ENCODE peak calls at places on chromosomes 11 and 22, in seven cellular contexts. One of them, this sample, is unnamed.

GRCh38 chr22:45423524-45423923 is 10.0 kb downstream of the RIBC2 start:
- DNase-seq in RWPE2: no peak
- DNase-seq in mammary epithelial cell: no peak
- DNase-seq in NT2/D1: no peak
- DNase-seq in psoas muscle: no peak
- DNase-seq in CD4-positive, alpha-beta T cell: no peak
- DNase-seq in Caco-2: no peak
- DNase-seq in this sample: no peak

GRCh38 chr22:38850941-38851849 is 7.4 kb upstream of the NPTXR start:
- DNase-seq in RWPE2: no peak
- DNase-seq in mammary epithelial cell: peak; percentile 60
- DNase-seq in NT2/D1: no peak
- DNase-seq in psoas muscle: peak; percentile 32
- DNase-seq in CD4-positive, alpha-beta T cell: no peak
- DNase-seq in Caco-2: no peak
- DNase-seq in this sample: no peak

GRCh38 chr11:48165426-48165825 is 51.2 kb upstream of the OR4B1 start:
- DNase-seq in RWPE2: no peak
- DNase-seq in mammary epithelial cell: no peak
- DNase-seq in NT2/D1: no peak
- DNase-seq in psoas muscle: no peak
- DNase-seq in CD4-positive, alpha-beta T cell: no peak
- DNase-seq in Caco-2: no peak
- DNase-seq in this sample: no peak

GRCh38 chr22:44913198-44913983 is 96.4 kb downstream of the PHF21B start:
- DNase-seq in RWPE2: no peak
- DNase-seq in mammary epithelial cell: no peak
- DNase-seq in NT2/D1: no peak
- DNase-seq in psoas muscle: peak; percentile 29
- DNase-seq in CD4-positive, alpha-beta T cell: peak; percentile 25
- DNase-seq in Caco-2: no peak
- DNase-seq in this sample: no peak

GRCh38 chr22:25966448-25966913 is 202.8 kb upstream of the SEZ6L start:
- DNase-seq in RWPE2: no peak
- DNase-seq in mammary epithelial cell: no peak
- DNase-seq in NT2/D1: no peak
- DNase-seq in psoas muscle: no peak
- DNase-seq in CD4-positive, alpha-beta T cell: no peak
- DNase-seq in Caco-2: no peak
- DNase-seq in this sample: no peak

GRCh38 chr11:109480251-109480650 is 58.3 kb downstream of the C11orf87 start:
- DNase-seq in RWPE2: no peak
- DNase-seq in mammary epithelial cell: no peak
- DNase-seq in NT2/D1: no peak
- DNase-seq in psoas muscle: no peak
- DNase-seq in CD4-positive, alpha-beta T cell: no peak
- DNase-seq in Caco-2: no peak
- DNase-seq in this sample: no peak

GRCh38 chr22:19656541-19657251 is 57.6 kb upstream of the SEPTIN5 start:
- DNase-seq in RWPE2: no peak
- DNase-seq in mammary epithelial cell: no peak
- DNase-seq in NT2/D1: no peak
- DNase-seq in psoas muscle: no peak
- DNase-seq in CD4-positive, alpha-beta T cell: no peak
- DNase-seq in Caco-2: no peak
- DNase-seq in this sample: no peak

GRCh38 chr11:70270877-70271634 is 566 bp downstream of the PPFIA1 start:
- DNase-seq in RWPE2: no peak
- DNase-seq in mammary epithelial cell: peak; percentile 53
- DNase-seq in NT2/D1: no peak
- DNase-seq in psoas muscle: peak; percentile 75
- DNase-seq in CD4-positive, alpha-beta T cell: peak; percentile 51
- DNase-seq in Caco-2: peak; percentile 68
- DNase-seq in this sample: peak; percentile 25

GRCh38 chr22:25030636-25031035 is 78.1 kb downstream of the KIAA1671 start:
- DNase-seq in RWPE2: no peak
- DNase-seq in mammary epithelial cell: no peak
- DNase-seq in NT2/D1: no peak
- DNase-seq in psoas muscle: no peak
- DNase-seq in CD4-positive, alpha-beta T cell: no peak
- DNase-seq in Caco-2: no peak
- DNase-seq in this sample: no peak

GRCh38 chr11:45354976-45355705 is 69.0 kb upstream of the SYT13 start:
- DNase-seq in RWPE2: no peak
- DNase-seq in mammary epithelial cell: peak; percentile 30
- DNase-seq in NT2/D1: peak; percentile 92
- DNase-seq in psoas muscle: peak; percentile 92
- DNase-seq in CD4-positive, alpha-beta T cell: peak; percentile 92
- DNase-seq in Caco-2: no peak
- DNase-seq in this sample: peak; percentile 93

GRCh38 chr11:69131644-69132300 is 24.0 kb upstream of the SMIM38 start:
- DNase-seq in RWPE2: no peak
- DNase-seq in mammary epithelial cell: peak; percentile 78
- DNase-seq in NT2/D1: peak; percentile 94
- DNase-seq in psoas muscle: no peak
- DNase-seq in CD4-positive, alpha-beta T cell: no peak
- DNase-seq in Caco-2: peak; percentile 96
- DNase-seq in this sample: peak; percentile 85

GRCh38 chr11:66852466-66853241 is 4.2 kb upstream of the LRFN4 start:
- DNase-seq in RWPE2: no peak
- DNase-seq in mammary epithelial cell: no peak
- DNase-seq in NT2/D1: no peak
- DNase-seq in psoas muscle: peak; percentile 48
- DNase-seq in CD4-positive, alpha-beta T cell: no peak
- DNase-seq in Caco-2: peak; percentile 43
- DNase-seq in this sample: no peak

GRCh38 chr11:129815596-129816461 is at the start of gene TMEM45B:
- DNase-seq in RWPE2: no peak
- DNase-seq in mammary epithelial cell: no peak
- DNase-seq in NT2/D1: no peak
- DNase-seq in psoas muscle: no peak
- DNase-seq in CD4-positive, alpha-beta T cell: peak; percentile 50
- DNase-seq in Caco-2: peak; percentile 86
- DNase-seq in this sample: no peak

GRCh38 chr11:68923614-68924013 is 19.9 kb downstream of the IGHMBP2 start:
- DNase-seq in RWPE2: peak; percentile 3
- DNase-seq in mammary epithelial cell: no peak
- DNase-seq in NT2/D1: no peak
- DNase-seq in psoas muscle: no peak
- DNase-seq in CD4-positive, alpha-beta T cell: no peak
- DNase-seq in Caco-2: no peak
- DNase-seq in this sample: no peak

GRCh38 chr11:79201637-79202347 is 239.0 kb downstream of the TENM4 start:
- DNase-seq in RWPE2: no peak
- DNase-seq in mammary epithelial cell: peak; percentile 79
- DNase-seq in NT2/D1: no peak
- DNase-seq in psoas muscle: no peak
- DNase-seq in CD4-positive, alpha-beta T cell: no peak
- DNase-seq in Caco-2: no peak
- DNase-seq in this sample: no peak

GRCh38 chr11:134475951-134476350 is 63.9 kb upstream of the B3GAT1 start:
- DNase-seq in RWPE2: no peak
- DNase-seq in mammary epithelial cell: no peak
- DNase-seq in NT2/D1: no peak
- DNase-seq in psoas muscle: no peak
- DNase-seq in CD4-positive, alpha-beta T cell: no peak
- DNase-seq in Caco-2: no peak
- DNase-seq in this sample: no peak

GRCh38 chr11:115761348-115761747 is 257.1 kb upstream of the CADM1 start:
- DNase-seq in RWPE2: no peak
- DNase-seq in mammary epithelial cell: no peak
- DNase-seq in NT2/D1: no peak
- DNase-seq in psoas muscle: no peak
- DNase-seq in CD4-positive, alpha-beta T cell: no peak
- DNase-seq in Caco-2: no peak
- DNase-seq in this sample: no peak

GRCh38 chr11:17772704-17773600 is 38.4 kb downstream of the KCNC1 start:
- DNase-seq in RWPE2: peak; percentile 33
- DNase-seq in mammary epithelial cell: no peak
- DNase-seq in NT2/D1: no peak
- DNase-seq in psoas muscle: peak; percentile 49
- DNase-seq in CD4-positive, alpha-beta T cell: no peak
- DNase-seq in Caco-2: peak; percentile 19
- DNase-seq in this sample: no peak

GRCh38 chr11:97614571-97614970 is 1224.8 kb downstream of the JRKL start:
- DNase-seq in RWPE2: no peak
- DNase-seq in mammary epithelial cell: no peak
- DNase-seq in NT2/D1: no peak
- DNase-seq in psoas muscle: no peak
- DNase-seq in CD4-positive, alpha-beta T cell: no peak
- DNase-seq in Caco-2: no peak
- DNase-seq in this sample: no peak

GRCh38 chr11:101444164-101444563 is 139.6 kb downstream of the TRPC6 start:
- DNase-seq in RWPE2: no peak
- DNase-seq in mammary epithelial cell: no peak
- DNase-seq in NT2/D1: no peak
- DNase-seq in psoas muscle: no peak
- DNase-seq in CD4-positive, alpha-beta T cell: no peak
- DNase-seq in Caco-2: no peak
- DNase-seq in this sample: no peak

GRCh38 chr11:130068986-130069683 is 559 bp upstream of the APLP2 start:
- DNase-seq in RWPE2: peak; percentile 72
- DNase-seq in mammary epithelial cell: peak; percentile 81
- DNase-seq in NT2/D1: no peak
- DNase-seq in psoas muscle: peak; percentile 91
- DNase-seq in CD4-positive, alpha-beta T cell: peak; percentile 57
- DNase-seq in Caco-2: no peak
- DNase-seq in this sample: peak; percentile 60

GRCh38 chr11:37506516-37506915 is 908.5 kb upstream of the RAG2 start:
- DNase-seq in RWPE2: no peak
- DNase-seq in mammary epithelial cell: no peak
- DNase-seq in NT2/D1: no peak
- DNase-seq in psoas muscle: no peak
- DNase-seq in CD4-positive, alpha-beta T cell: no peak
- DNase-seq in Caco-2: no peak
- DNase-seq in this sample: no peak

GRCh38 chr11:14422052-14422813 is 63.2 kb upstream of the RRAS2 start:
- DNase-seq in RWPE2: peak; percentile 96
- DNase-seq in mammary epithelial cell: peak; percentile 89
- DNase-seq in NT2/D1: peak; percentile 82
- DNase-seq in psoas muscle: peak; percentile 96
- DNase-seq in CD4-positive, alpha-beta T cell: no peak
- DNase-seq in Caco-2: peak; percentile 62
- DNase-seq in this sample: peak; percentile 61

GRCh38 chr11:117900144-117900651 is 23.7 kb upstream of the FXYD6 start:
- DNase-seq in RWPE2: peak; percentile 16
- DNase-seq in mammary epithelial cell: no peak
- DNase-seq in NT2/D1: no peak
- DNase-seq in psoas muscle: peak; percentile 32
- DNase-seq in CD4-positive, alpha-beta T cell: peak; percentile 11
- DNase-seq in Caco-2: peak; percentile 13
- DNase-seq in this sample: no peak

GRCh38 chr22:45481661-45482060 is 21.0 kb upstream of the FBLN1 start:
- DNase-seq in RWPE2: no peak
- DNase-seq in mammary epithelial cell: no peak
- DNase-seq in NT2/D1: no peak
- DNase-seq in psoas muscle: no peak
- DNase-seq in CD4-positive, alpha-beta T cell: no peak
- DNase-seq in Caco-2: no peak
- DNase-seq in this sample: no peak

GRCh38 chr22:41000941-41001721 is 50.0 kb downstream of the RBX1 start:
- DNase-seq in RWPE2: no peak
- DNase-seq in mammary epithelial cell: no peak
- DNase-seq in NT2/D1: no peak
- DNase-seq in psoas muscle: no peak
- DNase-seq in CD4-positive, alpha-beta T cell: no peak
- DNase-seq in Caco-2: no peak
- DNase-seq in this sample: no peak
- H3K27me3 ChIP-seq in RWPE2: no peaks in the 10 kb centered on the region
- H3K27me3 ChIP-seq in mammary epithelial cell: no peaks in the 10 kb centered on the region
- H3K27me3 ChIP-seq in NT2/D1: no peaks in the 10 kb centered on the region
- H3K27me3 ChIP-seq in psoas muscle: no peaks in the 10 kb centered on the region
- H3K27me3 ChIP-seq in CD4-positive, alpha-beta T cell: no peaks in the 10 kb centered on the region
- H3K27me3 ChIP-seq in Caco-2: no peaks in the 10 kb centered on the region
- H3K27me3 ChIP-seq in this sample: no peaks in the 10 kb centered on the region

GRCh38 chr11:119903821-119904220 is 174.8 kb upstream of the NECTIN1 start:
- DNase-seq in RWPE2: no peak
- DNase-seq in mammary epithelial cell: no peak
- DNase-seq in NT2/D1: no peak
- DNase-seq in psoas muscle: no peak
- DNase-seq in CD4-positive, alpha-beta T cell: no peak
- DNase-seq in Caco-2: no peak
- DNase-seq in this sample: no peak

GRCh38 chr11:119903389-119903788 is 174.4 kb upstream of the NECTIN1 start:
- DNase-seq in RWPE2: no peak
- DNase-seq in mammary epithelial cell: no peak
- DNase-seq in NT2/D1: no peak
- DNase-seq in psoas muscle: no peak
- DNase-seq in CD4-positive, alpha-beta T cell: no peak
- DNase-seq in Caco-2: no peak
- DNase-seq in this sample: no peak

GRCh38 chr11:119906376-119906775 is 177.4 kb upstream of the NECTIN1 start:
- DNase-seq in RWPE2: no peak
- DNase-seq in mammary epithelial cell: no peak
- DNase-seq in NT2/D1: no peak
- DNase-seq in psoas muscle: no peak
- DNase-seq in CD4-positive, alpha-beta T cell: no peak
- DNase-seq in Caco-2: no peak
- DNase-seq in this sample: no peak

GRCh38 chr11:119904636-119905035 is 175.6 kb upstream of the NECTIN1 start:
- DNase-seq in RWPE2: no peak
- DNase-seq in mammary epithelial cell: no peak
- DNase-seq in NT2/D1: no peak
- DNase-seq in psoas muscle: no peak
- DNase-seq in CD4-positive, alpha-beta T cell: no peak
- DNase-seq in Caco-2: no peak
- DNase-seq in this sample: no peak

DNA sequence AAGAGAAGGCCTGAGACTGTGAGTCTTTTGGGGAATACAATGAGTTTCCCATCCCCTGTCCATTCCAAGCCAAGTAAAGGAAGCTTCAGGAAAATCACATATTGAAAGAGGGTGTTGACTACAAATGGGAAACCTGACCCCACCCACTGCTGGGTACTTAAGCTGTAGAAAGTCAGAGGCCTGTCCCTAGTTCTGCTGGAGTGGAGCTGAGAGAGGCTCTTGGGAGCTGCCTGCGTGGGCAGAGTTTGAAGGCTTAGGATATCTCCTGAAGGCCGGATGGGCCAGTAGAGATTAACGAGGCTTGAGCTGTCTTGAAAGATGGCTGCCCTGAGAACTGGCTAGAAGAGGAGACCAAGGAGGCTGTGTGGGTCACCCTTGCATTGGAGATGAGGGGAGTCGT is 176.2 kb upstream of the NECTIN1 start:
- DNase-seq in RWPE2: no peak
- DNase-seq in mammary epithelial cell: no peak
- DNase-seq in NT2/D1: no peak
- DNase-seq in psoas muscle: no peak
- DNase-seq in CD4-positive, alpha-beta T cell: no peak
- DNase-seq in Caco-2: no peak
- DNase-seq in this sample: no peak
- H3K27me3 ChIP-seq in RWPE2: peaks cover 36% of the 10 kb centered on the region
- H3K27me3 ChIP-seq in mammary epithelial cell: peaks cover 15% of the 10 kb centered on the region
- H3K27me3 ChIP-seq in NT2/D1: no peaks in the 10 kb centered on the region
- H3K27me3 ChIP-seq in psoas muscle: no peaks in the 10 kb centered on the region
- H3K27me3 ChIP-seq in CD4-positive, alpha-beta T cell: no peaks in the 10 kb centered on the region
- H3K27me3 ChIP-seq in Caco-2: no peaks in the 10 kb centered on the region
- H3K27me3 ChIP-seq in this sample: no peaks in the 10 kb centered on the region

GRCh38 chr22:24021304-24021703 is 10.2 kb downstream of the CABIN1 start:
- DNase-seq in RWPE2: no peak
- DNase-seq in mammary epithelial cell: no peak
- DNase-seq in NT2/D1: no peak
- DNase-seq in psoas muscle: no peak
- DNase-seq in CD4-positive, alpha-beta T cell: no peak
- DNase-seq in Caco-2: no peak
- DNase-seq in this sample: no peak
- H3K27me3 ChIP-seq in RWPE2: no peaks in the 10 kb centered on the region
- H3K27me3 ChIP-seq in mammary epithelial cell: no peaks in the 10 kb centered on the region
- H3K27me3 ChIP-seq in NT2/D1: no peaks in the 10 kb centered on the region
- H3K27me3 ChIP-seq in psoas muscle: no peaks in the 10 kb centered on the region
- H3K27me3 ChIP-seq in CD4-positive, alpha-beta T cell: no peaks in the 10 kb centered on the region
- H3K27me3 ChIP-seq in Caco-2: no peaks in the 10 kb centered on the region
- H3K27me3 ChIP-seq in this sample: no peaks in the 10 kb centered on the region

GRCh38 chr22:22923930-22924329 is 36.3 kb downstream of the IGLL5 start:
- DNase-seq in RWPE2: no peak
- DNase-seq in mammary epithelial cell: no peak
- DNase-seq in NT2/D1: no peak
- DNase-seq in psoas muscle: no peak
- DNase-seq in CD4-positive, alpha-beta T cell: no peak
- DNase-seq in Caco-2: peak; percentile 75
- DNase-seq in this sample: no peak
- H3K27me3 ChIP-seq in RWPE2: no peaks in the 10 kb centered on the region
- H3K27me3 ChIP-seq in mammary epithelial cell: no peaks in the 10 kb centered on the region
- H3K27me3 ChIP-seq in NT2/D1: peaks cover 99% of the 10 kb centered on the region
- H3K27me3 ChIP-seq in psoas muscle: no peaks in the 10 kb centered on the region
- H3K27me3 ChIP-seq in CD4-positive, alpha-beta T cell: no peaks in the 10 kb centered on the region
- H3K27me3 ChIP-seq in Caco-2: no peaks in the 10 kb centered on the region
- H3K27me3 ChIP-seq in this sample: no peaks in the 10 kb centered on the region

This sample was measured in testis.